ENCODE peak calls at places on chromosomes 5 and 9, in ten cellular contexts. X, Y, S, Q, W, H, F, U, T and R are unnamed samples.

GRCh38 chr5:157280927-157281326 is 15.0 kb downstream of the CYFIP2 start:
- DNase-seq in X (peak), Y (no peak), S (no peak), Q (no peak), W (peak), H (no peak), F (no peak), U (no peak), T (no peak), R (no peak)

GRCh38 chr5:169050146-169050571 is 250.8 kb downstream of the SLIT3 start:
- DNase-seq in X (peak), Y (no peak), S (no peak), Q (no peak), W (no peak), H (no peak), F (no peak), U (peak), T (no peak), R (no peak)

GRCh38 chr9:71719585-71719984 is 48.7 kb downstream of the CEMIP2 start:
- DNase-seq in X (peak), Y (no peak), S (no peak), Q (no peak), W (peak), H (no peak), F (no peak), U (no peak), T (no peak), R (no peak)

GRCh38 chr5:178895615-178896571 is at the start of gene ZFP2:
- DNase-seq in X (no peak), Y (peak), S (peak), Q (peak), W (peak), H (peak), F (peak), U (peak), T (peak), R (peak)

GRCh38 chr5:138936225-138936967 is 61.3 kb upstream of the LRRTM2 start:
- DNase-seq in X (no peak), Y (peak), S (no peak), Q (no peak), W (no peak), H (peak), F (no peak), U (no peak), T (no peak), R (no peak)

GRCh38 chr5:95619096-95619495 is 791 bp upstream of the GPR150 start:
- DNase-seq in X (no peak), Y (no peak), S (no peak), Q (no peak), W (no peak), H (no peak), F (no peak), U (no peak), T (no peak), R (no peak)

GRCh38 chr9:112489039-112489546 is 2.5 kb downstream of the KIAA1958 start:
- DNase-seq in X (no peak), Y (no peak), S (peak), Q (no peak), W (no peak), H (no peak), F (no peak), U (no peak), T (no peak), R (no peak)

GRCh38 chr9:124385623-124386022 is 29.6 kb downstream of the PSMB7 start:
- DNase-seq in X (no peak), Y (no peak), S (no peak), Q (no peak), W (no peak), H (no peak), F (no peak), U (no peak), T (no peak), R (no peak)

GRCh38 chr9:16275795-16276624 is 594.5 kb downstream of the BNC2 start:
- DNase-seq in X (no peak), Y (no peak), S (no peak), Q (no peak), W (no peak), H (no peak), F (peak), U (no peak), T (no peak), R (peak)